ENCODE peak calls at places on chromosomes 6 and 20, in ten cellular contexts. M, N, V, I, P, Z, T, R, W and H are unnamed samples.

GRCh38 chr6:30884521-30885480 is 482 bp downstream of the DDR1 start:
- DNase-seq in M (peak), N (peak), V (no peak), I (peak), P (peak), Z (peak), T (peak), R (no peak), W (peak), H (no peak)

GRCh38 chr6:54083301-54083700 is 27.9 kb upstream of the MLIP start:
- DNase-seq in M (peak), N (peak), V (no peak), I (no peak), P (no peak), Z (no peak), T (no peak), R (no peak), W (no peak), H (no peak)

GRCh38 chr20:54566224-54566750 is 90.9 kb downstream of the DOK5 start:
- DNase-seq in M (no peak), N (no peak), V (no peak), I (no peak), P (no peak), Z (no peak), T (no peak), R (no peak), W (no peak), H (no peak)

GRCh38 chr20:400451-401275 is 7.4 kb upstream of the RBCK1 start:
- DNase-seq in M (no peak), N (no peak), V (no peak), I (no peak), P (no peak), Z (peak), T (no peak), R (no peak), W (no peak), H (no peak)

GRCh38 chr6:68778356-68779020 is 143.4 kb downstream of the ADGRB3 start:
- DNase-seq in M (no peak), N (no peak), V (peak), I (no peak), P (no peak), Z (peak), T (peak), R (no peak), W (peak), H (peak)

GRCh38 chr6:163218361-163218894 is 196.1 kb upstream of the QKI start:
- DNase-seq in M (no peak), N (no peak), V (no peak), I (no peak), P (no peak), Z (no peak), T (no peak), R (no peak), W (no peak), H (no peak)

GRCh38 chr20:37235065-37235464 is 26.5 kb downstream of the GHRH start:
- DNase-seq in M (no peak), N (no peak), V (no peak), I (no peak), P (no peak), Z (no peak), T (no peak), R (no peak), W (no peak), H (no peak)

GRCh38 chr6:79646006-79646405 is 14.9 kb downstream of the SH3BGRL2 start:
- DNase-seq in M (no peak), N (no peak), V (no peak), I (no peak), P (no peak), Z (no peak), T (no peak), R (no peak), W (no peak), H (no peak)

GRCh38 chr6:3309391-3310050 is 50.8 kb downstream of the PSMG4 start:
- DNase-seq in M (no peak), N (no peak), V (no peak), I (no peak), P (no peak), Z (no peak), T (no peak), R (no peak), W (no peak), H (no peak)

GRCh38 chr6:49556429-49556837 is 6.0 kb downstream of the C6orf141 start:
- DNase-seq in M (no peak), N (no peak), V (no peak), I (no peak), P (no peak), Z (peak), T (peak), R (no peak), W (peak), H (no peak)

GRCh38 chr6:137315081-137315480 is 95.9 kb upstream of the IFNGR1 start:
- DNase-seq in M (no peak), N (no peak), V (no peak), I (no peak), P (no peak), Z (no peak), T (no peak), R (peak), W (no peak), H (no peak)
- TF ChIP-seq CTCF in M (no peak), N (no peak), V (no peak), I (no peak), P (no peak), Z (no peak), T (no peak), R (peak), W (no peak), H (no peak)

GRCh38 chr20:20820104-20820503 is 107.7 kb upstream of the RALGAPA2 start:
- DNase-seq in M (no peak), N (no peak), V (peak), I (no peak), P (no peak), Z (no peak), T (no peak), R (no peak), W (no peak), H (no peak)
- TF ChIP-seq CTCF in M (no peak), N (peak), V (peak), I (peak), P (peak), Z (peak), T (no peak), R (no peak), W (no peak), H (peak)

DNA sequence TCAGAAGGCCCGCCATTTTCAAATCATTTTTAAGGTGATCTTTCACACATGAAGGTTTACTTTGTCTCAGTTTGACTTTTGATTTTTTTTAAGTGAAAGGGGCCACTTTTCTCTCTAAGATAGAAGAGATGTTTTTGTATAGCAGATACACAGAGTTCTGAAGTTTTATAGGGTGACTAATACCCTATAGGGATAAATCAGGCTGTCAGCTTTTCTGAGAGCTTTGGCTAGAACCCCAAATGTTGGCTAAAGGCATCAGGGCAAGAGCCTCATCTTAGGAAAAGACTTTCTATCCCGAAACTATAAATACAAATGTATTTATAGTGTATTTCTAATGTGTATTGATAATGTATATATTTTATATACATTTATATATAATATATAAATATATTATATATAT is 181.4 kb downstream of the TBX18 start:
- DNase-seq in M (no peak), N (no peak), V (no peak), I (no peak), P (no peak), Z (no peak), T (no peak), R (no peak), W (peak), H (no peak)
- TF ChIP-seq CTCF in M (no peak), N (no peak), V (no peak), I (no peak), P (no peak), Z (no peak), T (no peak), R (no peak), W (no peak), H (no peak)

GRCh38 chr6:25013249-25013648 is 77.5 kb upstream of the RIPOR2 start:
- DNase-seq in M (no peak), N (no peak), V (no peak), I (no peak), P (no peak), Z (no peak), T (no peak), R (no peak), W (no peak), H (no peak)
- TF ChIP-seq CTCF in M (no peak), N (no peak), V (no peak), I (peak), P (peak), Z (peak), T (no peak), R (no peak), W (peak), H (no peak)

DNA sequence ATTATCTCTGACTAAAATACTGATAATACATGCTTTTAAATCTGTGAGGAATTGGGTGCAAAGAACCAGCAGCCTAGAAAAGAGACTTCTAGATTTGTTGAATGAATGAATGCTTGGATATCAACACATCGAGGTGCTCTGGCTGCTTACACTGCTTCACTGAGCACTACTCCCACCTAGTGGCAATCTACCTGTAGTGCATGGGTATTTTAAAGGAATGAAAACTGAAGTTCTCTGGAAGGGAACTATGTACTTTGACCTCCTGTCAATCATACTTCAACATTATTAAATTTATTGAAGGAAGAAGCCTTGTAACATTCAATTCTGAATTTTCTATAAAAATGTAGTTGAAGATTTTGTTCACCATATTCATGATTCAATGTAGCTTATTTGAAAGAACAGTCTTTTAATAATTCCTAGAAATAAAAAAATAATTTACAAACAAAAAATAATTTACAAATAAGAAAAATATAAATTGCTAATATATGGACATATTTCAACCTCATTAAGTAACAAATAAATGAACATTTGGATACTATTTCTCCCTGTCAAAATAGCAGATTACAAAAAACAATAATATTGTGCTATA is 111.2 kb upstream of the MMS22L start:
- DNase-seq in M (no peak), N (no peak), V (peak), I (peak), P (peak), Z (peak), T (peak), R (peak), W (peak), H (no peak)
- TF ChIP-seq CTCF in M (peak), N (peak), V (peak), I (peak), P (peak), Z (peak), T (peak), R (peak), W (peak), H (peak)

GRCh38 chr20:13101701-13102100 is 92.9 kb downstream of the SPTLC3 start:
- DNase-seq in M (no peak), N (no peak), V (no peak), I (no peak), P (no peak), Z (peak), T (no peak), R (no peak), W (peak), H (no peak)
- TF ChIP-seq CTCF in M (no peak), N (no peak), V (no peak), I (no peak), P (no peak), Z (no peak), T (no peak), R (no peak), W (no peak), H (no peak)

GRCh38 chr6:52910091-52910490 is 593 bp upstream of the GSTA3 start:
- DNase-seq in M (no peak), N (no peak), V (no peak), I (no peak), P (no peak), Z (no peak), T (no peak), R (no peak), W (peak), H (no peak)

GRCh38 chr6:52909131-52909530 is 367 bp downstream of the GSTA3 start:
- DNase-seq in M (no peak), N (no peak), V (no peak), I (no peak), P (no peak), Z (peak), T (no peak), R (no peak), W (no peak), H (no peak)

GRCh38 chr6:52909531-52909930 is at the start of gene GSTA3:
- DNase-seq in M (no peak), N (no peak), V (no peak), I (no peak), P (no peak), Z (no peak), T (peak), R (no peak), W (no peak), H (no peak)

GRCh38 chr6:52900536-52900935 is 9.0 kb downstream of the GSTA3 start:
- DNase-seq in M (no peak), N (no peak), V (no peak), I (no peak), P (no peak), Z (no peak), T (no peak), R (no peak), W (no peak), H (no peak)

DNA sequence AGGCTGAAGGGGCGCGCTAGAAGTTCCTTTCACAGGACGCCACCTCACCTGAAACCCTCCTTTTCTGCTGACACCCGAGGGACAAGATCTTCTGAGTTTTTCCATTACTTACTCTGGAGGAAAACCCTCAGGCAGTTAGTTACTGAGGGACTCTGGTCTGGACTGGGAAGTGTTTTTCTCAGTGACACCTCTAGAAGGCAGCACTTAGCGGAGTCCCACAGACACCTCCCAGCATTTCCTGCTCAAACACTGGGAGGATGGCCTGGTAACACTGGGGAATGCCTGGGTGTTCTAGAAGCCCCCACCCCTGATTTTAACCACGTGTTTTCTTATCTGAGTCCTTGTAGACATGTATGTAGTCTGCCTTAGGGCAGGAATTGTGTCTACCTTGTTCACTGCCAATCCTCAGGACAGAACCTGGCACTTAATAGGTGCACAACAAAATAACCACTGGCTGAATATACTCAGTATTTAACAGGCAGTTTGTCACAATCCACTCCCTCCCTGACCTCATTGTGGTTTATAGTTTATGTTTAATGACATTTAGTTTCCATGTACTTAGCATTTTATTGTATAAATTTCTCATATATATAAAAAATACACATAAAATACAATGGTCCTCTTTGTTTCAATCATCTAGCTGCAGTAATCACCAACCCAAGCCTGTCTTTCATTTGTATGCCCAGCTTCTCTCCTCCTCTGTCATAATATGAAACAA is 4.8 kb downstream of the GSTA3 start:
- DNase-seq in M (no peak), N (no peak), V (no peak), I (no peak), P (no peak), Z (peak), T (no peak), R (no peak), W (no peak), H (no peak)
- TF ChIP-seq CTCF in M (no peak), N (no peak), V (peak), I (peak), P (peak), Z (no peak), T (no peak), R (no peak), W (peak), H (no peak)

GRCh38 chr20:42864116-42864515 is 325.6 kb downstream of the PTPRT start:
- DNase-seq in M (no peak), N (no peak), V (no peak), I (no peak), P (no peak), Z (no peak), T (no peak), R (no peak), W (no peak), H (no peak)
- TF ChIP-seq CTCF in M (no peak), N (no peak), V (no peak), I (no peak), P (no peak), Z (no peak), T (no peak), R (no peak), W (no peak), H (no peak)

DNA sequence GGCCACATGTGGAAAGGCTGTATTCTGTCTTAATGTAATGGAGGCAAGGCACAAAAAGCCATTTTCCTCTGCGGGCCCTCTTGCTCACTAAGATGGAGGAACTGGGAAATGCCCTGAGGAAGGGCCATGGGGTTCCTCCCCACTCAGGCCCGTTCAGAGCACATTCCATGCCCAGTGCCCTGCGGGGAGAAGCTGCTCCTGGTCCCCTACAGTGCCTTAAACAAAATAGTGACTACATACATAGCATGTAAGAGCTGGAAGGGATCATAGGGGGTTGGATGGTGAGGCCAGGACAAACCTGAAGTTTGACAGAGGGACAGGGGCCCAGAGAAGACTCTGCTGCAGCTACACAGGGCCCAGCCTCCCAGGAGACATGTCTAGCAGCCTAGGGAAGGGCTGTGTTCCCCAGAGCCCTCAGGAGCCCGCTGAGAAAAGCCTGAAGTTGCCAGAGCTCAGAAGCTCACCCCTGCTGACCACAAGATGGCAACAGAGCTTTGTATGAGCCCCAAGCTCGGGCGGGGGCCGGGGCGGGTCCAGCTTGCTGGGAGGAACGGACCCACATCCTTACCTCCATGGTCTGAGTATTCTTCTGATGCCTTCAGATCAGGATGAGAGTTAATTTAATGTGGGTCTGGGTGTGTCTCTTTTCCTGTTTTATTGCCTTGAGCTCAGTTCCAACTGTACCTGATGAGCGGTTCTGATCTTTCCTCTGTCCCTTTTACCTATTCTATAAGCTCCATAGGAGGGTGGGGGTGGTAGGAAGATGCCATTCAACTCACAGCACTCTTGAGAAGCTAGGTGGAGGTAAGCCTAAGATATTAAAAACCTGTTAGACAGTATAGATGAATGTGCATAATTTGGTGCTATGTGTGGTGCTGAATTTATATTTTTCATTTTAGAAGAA is 242.9 kb downstream of the CDC5L start:
- DNase-seq in M (peak), N (no peak), V (peak), I (peak), P (peak), Z (peak), T (no peak), R (no peak), W (peak), H (no peak)
- TF ChIP-seq CTCF in M (no peak), N (no peak), V (peak), I (peak), P (peak), Z (peak), T (no peak), R (peak), W (peak), H (no peak)